ENCODE peak calls at places on chromosome 3, in five cellular contexts. Q is brain microvascular endothelial cell, V is cardiac fibroblast, Y is IMR-90, P is bronchial epithelial cell. N is an unnamed sample.

GRCh38 chr3:193190387-193190786 is 50.6 kb upstream of the PLAAT1 start:
- DNase-seq in Q (no peak), Y (no peak), P (peak; percentile 54), V (no peak), N (peak; percentile 44)

GRCh38 chr3:52774066-52774713 is 3.2 kb upstream of the ITIH1 start:
- DNase-seq in Q (no peak), V (no peak), Y (no peak), P (no peak), N (no peak)

GRCh38 chr3:50581459-50581842 is 12.1 kb downstream of the HEMK1 start:
- DNase-seq in V (no peak), Q (no peak), P (no peak), Y (no peak), N (no peak)

GRCh38 chr3:29057326-29057725 is 223.5 kb upstream of the RBMS3 start:
- DNase-seq in P (peak; percentile 87), Y (peak; percentile 83), Q (peak; percentile 87), V (peak; percentile 67), N (no peak)

GRCh38 chr3:134651347-134652041 is 672 bp upstream of the KY start:
- DNase-seq in V (peak; percentile 69), Q (no peak), Y (peak; percentile 26), P (no peak), N (no peak)

GRCh38 chr3:145906755-145907154 is 254.2 kb downstream of the PLOD2 start:
- DNase-seq in Y (no peak), P (no peak), Q (no peak), V (no peak), N (no peak)

GRCh38 chr3:15064835-15065549 is at the start of gene MRPS25:
- DNase-seq in P (peak; percentile 90), Y (peak; percentile 92), V (peak; percentile 94), Q (peak; percentile 93), N (peak; percentile 94)

GRCh38 chr3:192639987-192640386 is 87.4 kb downstream of the FGF12 start:
- DNase-seq in Q (no peak), V (no peak), P (no peak), Y (no peak), N (no peak)

GRCh38 chr3:116059421-116060096 is 385.7 kb downstream of the LSAMP start:
- DNase-seq in Y (peak; percentile 93), V (peak; percentile 75), P (peak; percentile 99), Q (peak; percentile 84), N (peak; percentile 88)

GRCh38 chr3:197023241-197023997 is 6.2 kb downstream of the MELTF start:
- DNase-seq in Y (no peak), P (no peak), Q (no peak), V (no peak), N (no peak)

GRCh38 chr3:185900228-185900627 is 37.6 kb downstream of the TRA2B start:
- DNase-seq in P (peak; percentile 96), Q (peak; percentile 95), V (peak; percentile 94), Y (peak; percentile 95), N (peak; percentile 99)

GRCh38 chr3:70726966-70727365 is 414.5 kb upstream of the MDFIC2 start:
- DNase-seq in V (peak; percentile 49), Y (peak; percentile 89), Q (no peak), P (no peak), N (peak; percentile 22)

GRCh38 chr3:184582998-184583344 is 21.4 kb downstream of the EPHB3 start:
- DNase-seq in Q (no peak), P (no peak), Y (no peak), V (no peak), N (no peak)

GRCh38 chr3:112814256-112814655 is 32.4 kb downstream of the CD200R1L start:
- DNase-seq in V (peak; percentile 92), Y (peak; percentile 89), Q (peak; percentile 61), P (peak; percentile 74), N (peak; percentile 77)

GRCh38 chr3:172352786-172353185 is 95.5 kb downstream of the GHSR start:
- DNase-seq in Y (no peak), P (no peak), Q (no peak), V (no peak), N (no peak)

GRCh38 chr3:175818811-175819464 is 959.8 kb downstream of the NAALADL2 start:
- DNase-seq in Y (no peak), P (peak; percentile 55), Q (no peak), V (no peak), N (peak; percentile 21)

GRCh38 chr3:168085491-168086119 is 10.1 kb downstream of the GOLIM4 start:
- DNase-seq in V (no peak), P (no peak), Y (no peak), Q (no peak), N (no peak)

GRCh38 chr3:106302451-106303221 is 433.8 kb upstream of the CBLB start:
- DNase-seq in V (no peak), P (no peak), Y (no peak), Q (no peak), N (no peak)

GRCh38 chr3:55486857-55487375 is at the start of gene WNT5A:
- DNase-seq in Q (peak; percentile 35), Y (no peak), P (no peak), V (peak; percentile 57), N (peak; percentile 56)

GRCh38 chr3:188553569-188553968 is 399.6 kb downstream of the LPP start:
- DNase-seq in Q (no peak), V (no peak), P (no peak), Y (no peak), N (peak; percentile 55)

GRCh38 chr3:113266738-113267137 is 55.4 kb downstream of the BOC start:
- DNase-seq in Y (no peak), Q (no peak), P (no peak), V (no peak), N (no peak)

GRCh38 chr3:120299403-120299802 is 14.4 kb upstream of the GPR156 start:
- DNase-seq in Y (no peak), V (peak; percentile 28), P (peak; percentile 22), Q (no peak), N (peak; percentile 37)

GRCh38 chr3:185065059-185065458 is 87.8 kb downstream of the C3orf70 start:
- DNase-seq in Q (no peak), P (no peak), Y (no peak), V (no peak), N (no peak)

GRCh38 chr3:182226995-182227394 is 515.3 kb downstream of the SOX2 start:
- DNase-seq in P (peak; percentile 31), V (no peak), Q (no peak), Y (no peak), N (no peak)

GRCh38 chr3:140298043-140298442 is 363.1 kb downstream of the CLSTN2 start:
- DNase-seq in V (no peak), Y (no peak), Q (no peak), P (no peak), N (no peak)

GRCh38 chr3:46406440-46406785 is 453 bp downstream of the CCR5AS start:
- DNase-seq in P (no peak), Q (no peak), Y (peak; percentile 44), V (no peak), N (no peak)

GRCh38 chr3:68819361-68819760 is 113.0 kb downstream of the TAFA4 start:
- DNase-seq in Y (no peak), P (no peak), V (no peak), Q (no peak), N (no peak)

GRCh38 chr3:195537995-195538394 is 5.1 kb downstream of the PPP1R2 start:
- DNase-seq in V (no peak), P (no peak), Y (no peak), Q (no peak), N (no peak)

GRCh38 chr3:42853739-42854302 is 21.9 kb downstream of the CYP8B1 start:
- DNase-seq in V (no peak), Y (no peak), Q (no peak), P (no peak), N (no peak)

GRCh38 chr3:36540898-36541518 is 160.7 kb downstream of the STAC start:
- DNase-seq in V (peak; percentile 69), P (peak; percentile 38), Y (peak; percentile 9), Q (peak; percentile 47), N (peak; percentile 71)

GRCh38 chr3:64316971-64317370 is 91.7 kb upstream of the PRICKLE2 start:
- DNase-seq in P (peak; percentile 77), Y (peak; percentile 54), Q (peak; percentile 46), V (peak; percentile 39), N (peak; percentile 4)

GRCh38 chr3:64305731-64306130 is 80.5 kb upstream of the PRICKLE2 start:
- DNase-seq in V (no peak), Q (no peak), P (no peak), Y (no peak), N (no peak)

GRCh38 chr3:64308931-64309330 is 83.7 kb upstream of the PRICKLE2 start:
- DNase-seq in V (no peak), P (no peak), Y (no peak), Q (no peak), N (no peak)

GRCh38 chr3:64306745-64307144 is 81.5 kb upstream of the PRICKLE2 start:
- DNase-seq in P (no peak), Q (no peak), Y (no peak), V (no peak), N (no peak)

DNA sequence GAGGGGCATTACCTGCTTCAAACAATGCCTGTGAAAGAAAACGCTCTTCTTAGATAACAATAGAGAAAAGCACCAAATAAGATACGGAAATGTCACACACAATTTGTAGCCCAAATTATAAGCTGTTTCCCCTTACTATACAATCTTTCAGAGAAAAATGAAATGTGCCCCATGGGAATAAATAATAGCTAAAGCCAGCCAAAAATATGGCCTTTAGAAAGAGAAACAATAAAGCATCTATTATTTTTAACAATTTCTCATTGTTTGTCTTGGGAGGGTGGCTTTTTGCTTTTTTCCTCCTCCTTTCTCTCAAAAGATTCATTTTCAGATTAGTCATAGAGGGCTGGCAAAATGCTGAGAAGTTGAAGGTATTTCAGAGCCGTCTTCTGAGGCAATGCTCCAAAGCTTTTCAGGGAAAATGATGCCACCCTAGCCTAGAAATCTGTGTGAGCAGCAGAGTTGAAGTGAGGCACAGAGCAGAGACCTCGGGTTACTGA is 86.2 kb upstream of the PRICKLE2 start:
- DNase-seq in P (peak; percentile 9), V (peak; percentile 73), Y (peak; percentile 28), Q (no peak), N (peak; percentile 10)
- H3K4me3 ChIP-seq in P (no peak overlapping the region), V (no peak overlapping the region), Y (no peak overlapping the region), Q (no peak overlapping the region), N (no peak overlapping the region)

GRCh38 chr3:151838574-151839312 is 24.8 kb downstream of the AADAC start:
- DNase-seq in Q (peak; percentile 76), P (peak; percentile 68), Y (peak; percentile 88), V (peak; percentile 94), N (peak; percentile 88)
- H3K4me3 ChIP-seq in Q (no peak overlapping the region), P (no peak overlapping the region), Y (no peak overlapping the region), V (no peak overlapping the region), N (no peak overlapping the region)

DNA sequence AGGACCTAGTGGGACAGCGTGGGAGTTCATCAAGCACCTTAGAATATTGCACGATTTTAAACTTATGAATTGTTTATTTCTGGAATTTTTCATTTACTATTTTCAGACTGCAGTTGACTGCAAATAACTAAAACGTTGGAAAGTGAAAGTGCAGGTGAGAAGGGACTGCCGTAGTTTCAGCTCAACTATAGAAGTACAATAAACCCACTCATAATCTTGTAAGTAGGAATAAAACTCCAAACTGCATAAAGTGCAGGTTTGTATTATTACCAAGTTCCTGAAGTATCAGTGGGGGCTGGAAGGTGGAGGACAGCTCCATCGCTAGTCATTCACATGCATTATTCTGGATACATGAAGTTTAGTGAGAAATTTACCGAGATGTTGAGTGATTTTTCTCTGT is 43.4 kb upstream of the PLCL2 start:
- DNase-seq in V (no peak), Y (no peak), Q (no peak), P (no peak), N (no peak)
- H3K4me3 ChIP-seq in V (no peak overlapping the region), Y (no peak overlapping the region), Q (no peak overlapping the region), P (no peak overlapping the region), N (no peak overlapping the region)

DNA sequence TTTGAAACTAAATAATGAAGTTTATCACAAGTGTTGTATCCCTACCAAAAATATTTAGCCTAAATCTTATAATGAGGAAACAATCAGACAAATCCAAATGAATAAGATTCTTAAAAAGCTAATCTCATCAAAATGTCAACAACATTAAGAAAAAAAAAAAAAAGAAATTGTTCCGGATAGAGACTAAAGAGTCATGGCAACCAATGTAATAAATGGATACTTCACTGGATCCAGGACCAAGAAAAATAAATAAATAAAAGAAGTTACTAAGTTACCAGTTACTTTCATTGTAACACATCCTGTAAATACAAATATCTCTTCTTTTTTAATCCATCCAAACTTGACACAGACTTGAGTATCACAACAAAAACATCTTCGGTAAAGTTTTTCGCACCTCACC is 607 bp downstream of the MRPL47 start:
- DNase-seq in V (no peak), Q (no peak), Y (no peak), P (no peak), N (no peak)
- H3K4me3 ChIP-seq in V (peak overlapping the region; percentile 93), Q (peak overlapping the region; percentile 98), Y (peak overlapping the region; percentile 85), P (peak overlapping the region; percentile 54), N (peak overlapping the region; percentile 90)

N was measured in PC-3.